ENCODE peak calls at places on chromosomes 16 and 17, in seven cellular contexts. U is GM12865; V is GM06990; A is GM20000; M is CD4-positive, alpha-beta T cell; T is fibroblast of mammary gland; O is left ventricle myocardium inferior. K is an unnamed sample.
A peak's percentile ranks its signal among the peaks of the same experiment; 100 is the strongest.

GRCh38 chr16:50862818-50863672 is 121.2 kb downstream of the CYLD start:
- DNase-seq in A (no peak), T (no peak), U (no peak), O (no peak), V (no peak), M (no peak), K (no peak)

GRCh38 chr16:88343276-88343791 is 39.4 kb upstream of the ZNF469 start:
- DNase-seq in V (no peak), O (no peak), U (no peak), A (no peak), T (no peak), M (no peak), K (no peak)

GRCh38 chr16:89723279-89724250 is 2.2 kb downstream of the ZNF276 start:
- DNase-seq in T (peak; percentile 34), O (peak; percentile 62), A (no peak), M (peak; percentile 77), V (no peak), U (no peak), K (no peak)

GRCh38 chr17:76546556-76547182 is 6.8 kb downstream of the PRCD start:
- DNase-seq in U (no peak), V (no peak), O (no peak), M (no peak), T (peak; percentile 98), A (no peak), K (peak; percentile 96)

GRCh38 chr17:39143552-39144093 is 7.8 kb downstream of the PLXDC1 start:
- DNase-seq in M (no peak), U (no peak), V (no peak), T (peak; percentile 24), O (peak; percentile 85), A (no peak), K (no peak)

GRCh38 chr17:80569936-80570335 is 25.3 kb downstream of the RPTOR start:
- DNase-seq in A (no peak), U (no peak), M (no peak), V (no peak), O (no peak), T (no peak), K (no peak)

GRCh38 chr17:82582208-82582607 is 62.7 kb downstream of the FOXK2 start:
- DNase-seq in T (peak; percentile 92), U (no peak), A (no peak), V (no peak), M (no peak), O (no peak), K (peak; percentile 83)

GRCh38 chr17:29195465-29196081 is 15.4 kb upstream of the MYO18A start:
- DNase-seq in M (no peak), U (peak; percentile 68), T (no peak), A (peak; percentile 69), V (peak; percentile 48), O (no peak), K (no peak)

GRCh38 chr16:1299868-1300203 is 9.6 kb upstream of the UBE2I start:
- DNase-seq in U (no peak), T (no peak), O (no peak), M (no peak), A (no peak), V (no peak), K (no peak)

GRCh38 chr17:73203788-73204479 is 11.1 kb downstream of the COG1 start:
- DNase-seq in U (no peak), T (no peak), M (no peak), V (no peak), A (no peak), O (no peak), K (no peak)

GRCh38 chr17:2975469-2975958 is 87.9 kb downstream of the OR1D5 start:
- DNase-seq in U (no peak), T (peak; percentile 25), A (no peak), M (no peak), V (no peak), O (no peak), K (no peak)

GRCh38 chr17:73320601-73321264 is 8.9 kb upstream of the CDC42EP4 start:
- DNase-seq in U (no peak), O (no peak), A (no peak), M (no peak), T (no peak), V (no peak), K (no peak)

GRCh38 chr17:80956321-80957190 is 35.1 kb upstream of the CHMP6 start:
- DNase-seq in T (no peak), V (peak; percentile 6), U (no peak), A (no peak), M (no peak), O (no peak), K (no peak)

GRCh38 chr17:28763804-28764266 is 20.0 kb downstream of the TRAF4 start:
- DNase-seq in A (peak; percentile 72), T (peak; percentile 83), O (peak; percentile 60), V (no peak), M (peak; percentile 75), U (peak; percentile 80), K (peak; percentile 86)

GRCh38 chr16:67013823-67014640 is 14.9 kb upstream of the CBFB start:
- DNase-seq in U (peak; percentile 68), T (peak; percentile 47), V (peak; percentile 73), O (peak; percentile 87), A (peak; percentile 82), M (peak; percentile 31), K (peak; percentile 64)

GRCh38 chr17:31388770-31389672 is 2.5 kb upstream of the RAB11FIP4 start:
- DNase-seq in V (peak; percentile 43), O (no peak), T (no peak), U (peak; percentile 33), A (peak; percentile 69), M (no peak), K (peak; percentile 16)

GRCh38 chr17:12853921-12854320 is 64.6 kb downstream of the ARHGAP44 start:
- DNase-seq in M (no peak), O (no peak), U (no peak), A (no peak), T (no peak), V (no peak), K (no peak)
- TF ChIP-seq CTCF in M (no peak), O (no peak), U (no peak), A (no peak), T (no peak), V (no peak), K (peak; percentile 2)

GRCh38 chr17:45277216-45277849 is 15.4 kb upstream of the SPATA32 start:
- DNase-seq in A (peak; percentile 85), U (peak; percentile 96), V (no peak), O (peak; percentile 94), T (peak; percentile 91), M (peak; percentile 88), K (peak; percentile 96)
- TF ChIP-seq CTCF in A (peak; percentile 93), U (peak; percentile 77), V (peak; percentile 82), O (peak; percentile 84), T (peak; percentile 91), M (peak; percentile 83), K (peak; percentile 78)

GRCh38 chr17:30376621-30377452 is 1.9 kb upstream of the CPD start:
- DNase-seq in O (peak; percentile 49), U (peak; percentile 84), M (no peak), V (peak; percentile 47), A (peak; percentile 54), T (peak; percentile 91), K (peak; percentile 95)

GRCh38 chr17:30377574-30377973 is 1.2 kb upstream of the CPD start:
- DNase-seq in A (no peak), T (no peak), U (no peak), M (no peak), O (no peak), V (no peak), K (peak; percentile 55)

GRCh38 chr17:30379303-30380105 is 777 bp downstream of the CPD start:
- DNase-seq in V (no peak), T (no peak), M (no peak), O (peak; percentile 20), A (peak; percentile 37), U (peak; percentile 22), K (no peak)

GRCh38 chr17:30378797-30379302 is at the start of gene CPD:
- DNase-seq in O (peak; percentile 98), T (peak; percentile 92), V (peak; percentile 96), U (peak; percentile 96), A (peak; percentile 98), M (peak; percentile 95), K (peak; percentile 97)

DNA sequence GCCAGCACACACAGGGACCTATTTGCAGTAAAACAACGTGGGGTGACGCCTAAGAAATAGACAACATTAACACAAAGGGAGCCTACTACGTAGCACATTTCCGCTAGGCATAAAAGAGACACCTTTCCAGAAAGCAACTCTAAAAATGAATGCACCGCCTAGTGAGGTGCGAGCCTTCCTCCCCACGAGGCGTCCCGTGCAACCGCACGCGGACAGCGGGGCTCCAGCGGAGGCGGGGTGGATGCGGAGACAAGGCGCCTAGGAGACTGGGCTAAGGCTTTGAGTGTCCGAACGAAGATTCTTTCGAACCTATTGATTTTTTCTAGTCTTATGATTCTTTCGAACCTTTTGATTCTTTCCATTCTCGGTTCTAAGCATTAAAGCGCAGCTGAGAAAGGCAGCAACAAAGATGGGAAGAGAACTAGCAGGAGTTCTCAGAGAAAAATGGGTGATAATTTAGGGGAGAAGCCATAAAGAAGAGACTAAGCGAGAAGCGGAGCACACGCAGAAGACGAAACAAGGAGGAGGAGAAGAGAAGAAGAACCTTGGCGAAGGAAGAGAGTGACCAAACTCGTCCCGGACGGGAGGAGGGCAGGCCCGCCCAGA is 433 bp upstream of the CPD start:
- DNase-seq in O (peak; percentile 30), T (no peak), M (peak; percentile 35), A (peak; percentile 36), U (peak; percentile 41), V (peak; percentile 68), K (no peak)
- TF ChIP-seq CTCF in O (no peak), T (no peak), M (no peak), A (no peak), U (no peak), V (no peak), K (no peak)

GRCh38 chr16:54026456-54026855 is 260.1 kb downstream of the IRX3 start:
- DNase-seq in U (no peak), T (peak; percentile 6), M (no peak), V (no peak), A (no peak), O (no peak), K (peak; percentile 34)
- TF ChIP-seq CTCF in U (no peak), T (no peak), M (no peak), V (no peak), A (no peak), O (no peak), K (no peak)

K was measured in cardiac fibroblast.